ENCODE peak calls at places on chromosomes 5 and 9, in ten cellular contexts. W, T, E, B, O, V, H, F, K and Y are unnamed samples.

GRCh38 chr5:132050661-132051371 is 9.6 kb upstream of the IL3 start:
- DNase-seq in V (no peak), W (no peak), O (no peak), F (no peak), B (no peak), T (no peak), K (no peak), E (no peak), H (no peak), Y (no peak)

GRCh38 chr5:78797945-78798731 is 149.6 kb upstream of the LHFPL2 start:
- DNase-seq in V (no peak), B (no peak), K (no peak), E (no peak), O (no peak), F (no peak), W (no peak), H (no peak), T (peak), Y (no peak)

GRCh38 chr5:117679046-117679445 is 1104.4 kb upstream of the SEMA6A start:
- DNase-seq in H (no peak), B (no peak), T (no peak), O (no peak), F (no peak), W (no peak), K (no peak), V (no peak), E (no peak), Y (peak)

GRCh38 chr9:70442328-70442848 is 27.9 kb upstream of the KLF9 start:
- DNase-seq in O (no peak), W (no peak), K (no peak), H (no peak), E (no peak), F (no peak), T (no peak), B (no peak), V (no peak), Y (no peak)

GRCh38 chr5:87074934-87075541 is 192.6 kb upstream of the RASA1 start:
- DNase-seq in K (no peak), F (no peak), T (no peak), B (no peak), W (no peak), O (no peak), H (no peak), V (no peak), E (no peak), Y (no peak)

GRCh38 chr5:139014726-139015125 is 139.6 kb upstream of the LRRTM2 start:
- DNase-seq in T (no peak), K (no peak), W (no peak), F (peak), E (peak), B (no peak), O (no peak), H (no peak), V (no peak), Y (peak)

GRCh38 chr5:68316469-68316868 is 100.9 kb downstream of the PIK3R1 start:
- DNase-seq in H (no peak), V (no peak), F (no peak), T (no peak), E (no peak), O (no peak), W (no peak), K (no peak), B (no peak), Y (no peak)

GRCh38 chr5:17192191-17192590 is 25.2 kb upstream of the BASP1 start:
- DNase-seq in K (no peak), T (no peak), V (no peak), H (no peak), W (no peak), B (no peak), F (no peak), O (no peak), E (no peak), Y (no peak)

GRCh38 chr5:72557147-72557501 is 49.9 kb upstream of the ZNF366 start:
- DNase-seq in T (no peak), B (no peak), H (no peak), E (no peak), K (no peak), W (no peak), F (no peak), O (no peak), V (no peak), Y (no peak)

GRCh38 chr5:155954739-155955445 is 372.1 kb upstream of the SGCD start:
- DNase-seq in O (no peak), B (no peak), K (no peak), T (no peak), E (no peak), F (no peak), V (no peak), W (no peak), H (no peak), Y (no peak)

GRCh38 chr5:167970002-167970401 is 321.4 kb upstream of the WWC1 start:
- DNase-seq in W (no peak), T (no peak), H (no peak), O (no peak), B (no peak), E (no peak), V (no peak), K (no peak), F (no peak), Y (peak)

GRCh38 chr5:110807174-110807573 is 68.4 kb downstream of the SLC25A46 start:
- DNase-seq in K (no peak), W (no peak), H (no peak), F (no peak), B (no peak), V (no peak), O (no peak), E (no peak), T (peak), Y (no peak)

GRCh38 chr9:37239921-37240320 is 119.5 kb downstream of the ZCCHC7 start:
- DNase-seq in O (no peak), E (no peak), H (no peak), F (no peak), B (no peak), V (no peak), W (no peak), K (no peak), T (no peak), Y (no peak)

GRCh38 chr9:88642333-88642732 is 107.4 kb downstream of the NXNL2 start:
- DNase-seq in W (no peak), E (no peak), V (no peak), K (no peak), H (no peak), O (no peak), B (no peak), T (no peak), F (no peak), Y (no peak)

GRCh38 chr5:126016256-126016655 is 407.0 kb upstream of the GRAMD2B start:
- DNase-seq in K (no peak), H (peak), T (peak), O (peak), E (no peak), F (no peak), V (no peak), W (no peak), B (no peak), Y (no peak)

GRCh38 chr5:177604116-177604521 is 4.2 kb downstream of the B4GALT7 start:
- DNase-seq in O (no peak), W (no peak), E (no peak), T (no peak), K (no peak), B (no peak), V (no peak), F (no peak), H (no peak), Y (no peak)

GRCh38 chr5:114435885-114436299 is 74.0 kb downstream of the KCNN2 start:
- DNase-seq in H (no peak), E (no peak), W (no peak), F (no peak), B (no peak), K (no peak), O (no peak), V (no peak), T (no peak), Y (no peak)

GRCh38 chr5:146079695-146080361 is 25.5 kb downstream of the PLAC8L1 start:
- DNase-seq in H (no peak), F (no peak), E (no peak), B (no peak), T (no peak), V (no peak), W (no peak), K (no peak), O (no peak), Y (no peak)

GRCh38 chr5:72817076-72817476 is 615 bp downstream of the TNPO1 start:
- DNase-seq in O (peak), K (peak), W (peak), B (no peak), H (peak), V (peak), E (peak), T (peak), F (peak), Y (no peak)

GRCh38 chr9:26210338-26210851 is 532.2 kb upstream of the TUSC1 start:
- DNase-seq in W (no peak), K (no peak), O (no peak), V (no peak), T (no peak), F (no peak), E (no peak), B (peak), H (peak), Y (no peak)

GRCh38 chr9:6549106-6549505 is 96.4 kb downstream of the GLDC start:
- DNase-seq in T (no peak), O (peak), B (no peak), K (no peak), H (no peak), E (no peak), F (no peak), V (no peak), W (no peak), Y (no peak)

GRCh38 chr5:149922950-149923349 is 21.6 kb downstream of the PDE6A start:
- DNase-seq in F (no peak), H (no peak), B (no peak), E (no peak), V (no peak), W (no peak), K (no peak), T (no peak), O (no peak), Y (no peak)

GRCh38 chr5:3780278-3780677 is 184.6 kb downstream of the IRX1 start:
- DNase-seq in B (no peak), H (no peak), K (no peak), E (no peak), T (no peak), W (no peak), V (no peak), F (no peak), O (no peak), Y (no peak)

GRCh38 chr9:126428524-126429175 is 102.0 kb downstream of the MVB12B start:
- DNase-seq in B (no peak), W (no peak), E (no peak), O (no peak), K (no peak), F (no peak), T (no peak), V (no peak), H (no peak), Y (no peak)

GRCh38 chr9:73613092-73613701 is 461.5 kb downstream of the ANXA1 start:
- DNase-seq in T (no peak), H (no peak), K (no peak), V (no peak), B (no peak), F (no peak), E (no peak), W (no peak), O (no peak), Y (peak)

GRCh38 chr5:76787237-76787636 is 31.6 kb upstream of the F2RL1 start:
- DNase-seq in B (no peak), K (no peak), E (peak), V (no peak), F (no peak), H (peak), W (no peak), T (no peak), O (peak), Y (peak)

GRCh38 chr5:30050056-30050815 is 1143.2 kb upstream of the CDH6 start:
- DNase-seq in F (no peak), K (no peak), H (no peak), O (no peak), B (no peak), T (no peak), E (no peak), W (no peak), V (no peak), Y (no peak)

GRCh38 chr5:159324097-159324760 is 6.1 kb downstream of the IL12B start:
- DNase-seq in B (no peak), T (no peak), W (peak), F (peak), H (no peak), E (no peak), O (no peak), V (no peak), K (no peak), Y (peak)

GRCh38 chr5:95858023-95858461 is 35.5 kb upstream of the GLRX start:
- DNase-seq in H (no peak), W (no peak), E (no peak), F (peak), V (no peak), O (no peak), T (peak), B (no peak), K (no peak), Y (peak)

GRCh38 chr5:178797101-178797521 is 62.6 kb upstream of the ZNF354B start:
- DNase-seq in F (no peak), O (no peak), H (no peak), B (no peak), V (no peak), K (no peak), E (no peak), W (no peak), T (no peak), Y (no peak)

GRCh38 chr9:100108572-100108971 is 9.5 kb downstream of the INVS start:
- DNase-seq in E (no peak), H (no peak), F (peak), T (no peak), K (no peak), W (no peak), O (peak), B (no peak), V (no peak), Y (no peak)

GRCh38 chr9:133483611-133484010 is 4.7 kb upstream of the SLC2A6 start:
- DNase-seq in H (no peak), B (peak), V (no peak), T (no peak), E (no peak), K (no peak), F (no peak), W (no peak), O (no peak), Y (no peak)

GRCh38 chr9:33377089-33377715 is 25.2 kb downstream of the AQP7 start:
- DNase-seq in B (no peak), K (no peak), O (no peak), T (no peak), E (no peak), F (no peak), W (no peak), V (no peak), H (no peak), Y (no peak)

GRCh38 chr9:136451221-136451877 is 11.7 kb upstream of the INPP5E start:
- DNase-seq in W (no peak), B (no peak), V (no peak), O (no peak), E (no peak), F (no peak), K (no peak), H (no peak), T (no peak), Y (no peak)

GRCh38 chr9:106310782-106311181 is 552.2 kb upstream of the ZNF462 start:
- DNase-seq in K (no peak), T (no peak), B (no peak), O (no peak), F (no peak), E (no peak), V (no peak), H (no peak), W (no peak), Y (no peak)

GRCh38 chr5:124729687-124730359 is 16.6 kb downstream of the ZNF608 start:
- DNase-seq in H (no peak), V (no peak), E (no peak), F (no peak), W (no peak), B (no peak), T (no peak), O (no peak), K (no peak), Y (peak)

GRCh38 chr5:127228540-127229184 is 61.9 kb upstream of the MEGF10 start:
- DNase-seq in K (no peak), E (peak), O (peak), T (no peak), H (no peak), F (no peak), W (no peak), V (no peak), B (peak), Y (no peak)